ENCODE peak calls at places on chromosomes 7 and 10, in nine cellular contexts. One of them, this sample, is unnamed.

GRCh38 chr10:125772112-125772863 is 3.3 kb downstream of the MMP21 start:
- DNase-seq in hepatocyte: no peak
- DNase-seq in adrenal gland: no peak
- DNase-seq in prostate gland: no peak
- DNase-seq in Peyer's patch: no peak
- DNase-seq in uterus: no peak
- DNase-seq in PC-9: no peak
- DNase-seq in stomach: no peak
- DNase-seq in upper lobe of right lung: no peak
- DNase-seq in this sample: no peak

GRCh38 chr7:47803846-47804245 is 144.4 kb downstream of the PKD1L1 start:
- DNase-seq in hepatocyte: no peak
- DNase-seq in adrenal gland: no peak
- DNase-seq in prostate gland: no peak
- DNase-seq in Peyer's patch: no peak
- DNase-seq in uterus: no peak
- DNase-seq in PC-9: no peak
- DNase-seq in stomach: no peak
- DNase-seq in upper lobe of right lung: no peak
- DNase-seq in this sample: no peak

GRCh38 chr10:118374404-118374803 is 32.3 kb upstream of the FAM204A start:
- DNase-seq in hepatocyte: no peak
- DNase-seq in adrenal gland: no peak
- DNase-seq in prostate gland: no peak
- DNase-seq in Peyer's patch: no peak
- DNase-seq in uterus: no peak
- DNase-seq in PC-9: no peak
- DNase-seq in stomach: no peak
- DNase-seq in upper lobe of right lung: no peak
- DNase-seq in this sample: no peak

GRCh38 chr7:132430863-132431822 is 145.1 kb downstream of the PLXNA4 start:
- DNase-seq in hepatocyte: peak; percentile 50
- DNase-seq in adrenal gland: peak; percentile 71
- DNase-seq in prostate gland: no peak
- DNase-seq in Peyer's patch: peak; percentile 82
- DNase-seq in uterus: peak; percentile 59
- DNase-seq in PC-9: no peak
- DNase-seq in stomach: no peak
- DNase-seq in upper lobe of right lung: no peak
- DNase-seq in this sample: peak; percentile 72

GRCh38 chr7:91517408-91517807 is 253.2 kb downstream of the FZD1 start:
- DNase-seq in hepatocyte: no peak
- DNase-seq in adrenal gland: no peak
- DNase-seq in prostate gland: no peak
- DNase-seq in Peyer's patch: no peak
- DNase-seq in uterus: no peak
- DNase-seq in PC-9: no peak
- DNase-seq in stomach: no peak
- DNase-seq in upper lobe of right lung: no peak
- DNase-seq in this sample: no peak

GRCh38 chr10:75754096-75754495 is 322.7 kb downstream of the LRMDA start:
- DNase-seq in hepatocyte: no peak
- DNase-seq in adrenal gland: no peak
- DNase-seq in prostate gland: no peak
- DNase-seq in Peyer's patch: no peak
- DNase-seq in uterus: no peak
- DNase-seq in PC-9: no peak
- DNase-seq in stomach: no peak
- DNase-seq in upper lobe of right lung: no peak
- DNase-seq in this sample: no peak

GRCh38 chr7:76064208-76064970 is 16.5 kb downstream of the MDH2 start:
- DNase-seq in hepatocyte: no peak
- DNase-seq in adrenal gland: no peak
- DNase-seq in prostate gland: no peak
- DNase-seq in Peyer's patch: no peak
- DNase-seq in uterus: no peak
- DNase-seq in PC-9: no peak
- DNase-seq in stomach: no peak
- DNase-seq in upper lobe of right lung: no peak
- DNase-seq in this sample: no peak

GRCh38 chr7:41745451-41745850 is 42.6 kb upstream of the INHBA start:
- DNase-seq in hepatocyte: no peak
- DNase-seq in adrenal gland: no peak
- DNase-seq in prostate gland: no peak
- DNase-seq in Peyer's patch: no peak
- DNase-seq in uterus: no peak
- DNase-seq in PC-9: no peak
- DNase-seq in stomach: no peak
- DNase-seq in upper lobe of right lung: no peak
- DNase-seq in this sample: no peak

GRCh38 chr7:79968894-79969293 is 165.7 kb upstream of the GNAI1 start:
- DNase-seq in hepatocyte: no peak
- DNase-seq in adrenal gland: no peak
- DNase-seq in prostate gland: no peak
- DNase-seq in Peyer's patch: no peak
- DNase-seq in uterus: no peak
- DNase-seq in PC-9: no peak
- DNase-seq in stomach: no peak
- DNase-seq in upper lobe of right lung: no peak
- DNase-seq in this sample: no peak

GRCh38 chr10:3681642-3682554 is 103.1 kb downstream of the KLF6 start:
- DNase-seq in hepatocyte: no peak
- DNase-seq in adrenal gland: no peak
- DNase-seq in prostate gland: no peak
- DNase-seq in Peyer's patch: no peak
- DNase-seq in uterus: no peak
- DNase-seq in PC-9: no peak
- DNase-seq in stomach: no peak
- DNase-seq in upper lobe of right lung: no peak
- DNase-seq in this sample: no peak

DNA sequence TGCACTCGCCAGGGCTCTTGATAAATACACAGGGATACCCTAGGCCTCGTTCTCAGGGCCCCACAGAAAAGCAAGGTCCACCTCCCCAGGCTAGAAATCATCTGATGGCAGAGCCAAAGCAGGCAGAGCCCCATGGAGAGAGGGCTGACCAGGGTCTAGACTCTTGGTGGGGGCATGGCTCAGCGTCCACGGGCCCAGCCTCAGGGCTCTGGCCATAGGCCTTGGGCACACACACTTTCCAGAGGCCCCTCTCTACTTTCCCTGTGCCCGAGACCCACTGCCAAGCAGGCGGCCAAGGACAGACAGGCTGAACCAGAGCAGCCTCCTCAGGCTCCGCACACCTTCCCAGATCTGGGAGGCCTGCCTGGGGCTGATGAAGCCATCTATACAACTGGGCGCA is 64.8 kb downstream of the FAM53B start:
- DNase-seq in hepatocyte: no peak
- DNase-seq in adrenal gland: no peak
- DNase-seq in prostate gland: no peak
- DNase-seq in Peyer's patch: no peak
- DNase-seq in uterus: no peak
- DNase-seq in PC-9: no peak
- DNase-seq in stomach: no peak
- DNase-seq in upper lobe of right lung: no peak
- DNase-seq in this sample: no peak
- H3K4me1 ChIP-seq in hepatocyte: peaks cover 7% of the 10 kb centered on the region
- H3K4me1 ChIP-seq in adrenal gland: peaks cover 87% of the 10 kb centered on the region
- H3K4me1 ChIP-seq in prostate gland: no peaks in the 10 kb centered on the region
- H3K4me1 ChIP-seq in Peyer's patch: peaks cover 17% of the 10 kb centered on the region
- H3K4me1 ChIP-seq in uterus: no peaks in the 10 kb centered on the region
- H3K4me1 ChIP-seq in PC-9: no peaks in the 10 kb centered on the region
- H3K4me1 ChIP-seq in stomach: peaks cover 51% of the 10 kb centered on the region
- H3K4me1 ChIP-seq in upper lobe of right lung: peaks cover 72% of the 10 kb centered on the region
- H3K4me1 ChIP-seq in this sample: peaks cover 47% of the 10 kb centered on the region

GRCh38 chr10:30441974-30442606 is 8.1 kb downstream of the MAP3K8 start:
- DNase-seq in hepatocyte: no peak
- DNase-seq in adrenal gland: no peak
- DNase-seq in prostate gland: no peak
- DNase-seq in Peyer's patch: no peak
- DNase-seq in uterus: no peak
- DNase-seq in PC-9: no peak
- DNase-seq in stomach: no peak
- DNase-seq in upper lobe of right lung: no peak
- DNase-seq in this sample: no peak
- H3K4me3 ChIP-seq in hepatocyte: no peak overlapping the region
- H3K4me3 ChIP-seq in adrenal gland: no peak overlapping the region
- H3K4me3 ChIP-seq in prostate gland: no peak overlapping the region
- H3K4me3 ChIP-seq in Peyer's patch: no peak overlapping the region
- H3K4me3 ChIP-seq in uterus: no peak overlapping the region
- H3K4me3 ChIP-seq in PC-9: no peak overlapping the region
- H3K4me3 ChIP-seq in stomach: no peak overlapping the region
- H3K4me3 ChIP-seq in upper lobe of right lung: no peak overlapping the region
- H3K4me3 ChIP-seq in this sample: no peak overlapping the region

DNA sequence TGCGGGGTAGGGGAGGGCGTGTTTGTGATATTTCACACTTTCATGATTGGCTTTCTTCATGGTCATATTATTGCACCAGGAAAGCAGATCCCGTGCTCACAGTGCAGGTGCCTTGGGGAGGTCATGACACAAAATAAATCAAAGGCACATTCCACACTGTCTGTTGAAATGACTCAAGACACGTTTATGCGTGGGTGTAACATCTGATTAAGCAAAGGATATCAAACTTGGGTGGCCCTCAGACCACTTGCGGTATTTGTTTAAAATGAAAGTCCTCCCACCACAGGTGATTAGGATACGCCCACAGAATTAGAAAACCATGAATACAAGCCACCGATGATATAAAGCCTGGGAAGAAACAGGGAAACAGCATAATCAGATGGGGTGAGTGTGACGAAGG is 51.1 kb downstream of the SVIL start:
- DNase-seq in hepatocyte: no peak
- DNase-seq in adrenal gland: no peak
- DNase-seq in prostate gland: no peak
- DNase-seq in Peyer's patch: no peak
- DNase-seq in uterus: no peak
- DNase-seq in PC-9: no peak
- DNase-seq in stomach: no peak
- DNase-seq in upper lobe of right lung: no peak
- DNase-seq in this sample: no peak
- H3K4me1 ChIP-seq in hepatocyte: peaks cover 5% of the 10 kb centered on the region
- H3K4me1 ChIP-seq in adrenal gland: peaks cover 12% of the 10 kb centered on the region
- H3K4me1 ChIP-seq in prostate gland: no peaks in the 10 kb centered on the region
- H3K4me1 ChIP-seq in Peyer's patch: no peaks in the 10 kb centered on the region
- H3K4me1 ChIP-seq in uterus: no peaks in the 10 kb centered on the region
- H3K4me1 ChIP-seq in PC-9: peaks cover 37% of the 10 kb centered on the region
- H3K4me1 ChIP-seq in stomach: peaks cover 7% of the 10 kb centered on the region
- H3K4me1 ChIP-seq in upper lobe of right lung: peaks cover 3% of the 10 kb centered on the region
- H3K4me1 ChIP-seq in this sample: peaks cover 5% of the 10 kb centered on the region

DNA sequence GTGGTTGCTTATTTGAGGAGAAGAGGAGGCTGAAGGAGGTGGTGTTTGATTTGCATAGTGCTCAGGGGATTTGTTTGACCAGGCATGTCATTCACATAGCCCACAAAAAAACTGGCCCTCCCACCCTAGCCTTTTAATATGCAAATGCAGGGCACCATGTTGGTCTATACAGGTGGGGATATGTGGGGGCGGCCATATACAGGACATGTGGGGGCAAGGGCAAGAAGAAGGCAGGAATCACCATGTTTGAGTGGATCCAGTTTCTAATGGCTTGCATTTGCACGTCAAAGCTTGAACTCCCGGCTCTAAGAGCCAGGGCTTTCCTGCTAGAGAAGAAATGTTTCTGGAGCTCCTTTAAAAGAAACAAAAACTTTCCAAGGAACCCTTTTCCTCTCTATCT is 541.0 kb downstream of the ZWINT start:
- DNase-seq in hepatocyte: no peak
- DNase-seq in adrenal gland: no peak
- DNase-seq in prostate gland: no peak
- DNase-seq in Peyer's patch: no peak
- DNase-seq in uterus: no peak
- DNase-seq in PC-9: no peak
- DNase-seq in stomach: no peak
- DNase-seq in upper lobe of right lung: no peak
- DNase-seq in this sample: peak; percentile 2
- H3K4me3 ChIP-seq in hepatocyte: no peak overlapping the region
- H3K4me3 ChIP-seq in adrenal gland: no peak overlapping the region
- H3K4me3 ChIP-seq in prostate gland: no peak overlapping the region
- H3K4me3 ChIP-seq in Peyer's patch: no peak overlapping the region
- H3K4me3 ChIP-seq in uterus: no peak overlapping the region
- H3K4me3 ChIP-seq in PC-9: no peak overlapping the region
- H3K4me3 ChIP-seq in stomach: no peak overlapping the region
- H3K4me3 ChIP-seq in upper lobe of right lung: no peak overlapping the region
- H3K4me3 ChIP-seq in this sample: no peak overlapping the region

GRCh38 chr7:158810846-158811245 is 18.5 kb downstream of the ESYT2 start:
- DNase-seq in hepatocyte: no peak
- DNase-seq in adrenal gland: no peak
- DNase-seq in prostate gland: no peak
- DNase-seq in Peyer's patch: no peak
- DNase-seq in uterus: no peak
- DNase-seq in PC-9: no peak
- DNase-seq in stomach: no peak
- DNase-seq in upper lobe of right lung: no peak
- DNase-seq in this sample: no peak

GRCh38 chr7:158811461-158811860 is 17.8 kb downstream of the ESYT2 start:
- DNase-seq in hepatocyte: peak; percentile 66
- DNase-seq in adrenal gland: peak; percentile 75
- DNase-seq in prostate gland: no peak
- DNase-seq in Peyer's patch: no peak
- DNase-seq in uterus: peak; percentile 40
- DNase-seq in PC-9: peak; percentile 52
- DNase-seq in stomach: no peak
- DNase-seq in upper lobe of right lung: peak; percentile 70
- DNase-seq in this sample: no peak

GRCh38 chr7:158811894-158812293 is 17.4 kb downstream of the ESYT2 start:
- DNase-seq in hepatocyte: peak; percentile 35
- DNase-seq in adrenal gland: no peak
- DNase-seq in prostate gland: no peak
- DNase-seq in Peyer's patch: no peak
- DNase-seq in uterus: no peak
- DNase-seq in PC-9: no peak
- DNase-seq in stomach: no peak
- DNase-seq in upper lobe of right lung: no peak
- DNase-seq in this sample: peak; percentile 64

GRCh38 chr7:158814637-158815036 is 14.7 kb downstream of the ESYT2 start:
- DNase-seq in hepatocyte: no peak
- DNase-seq in adrenal gland: no peak
- DNase-seq in prostate gland: no peak
- DNase-seq in Peyer's patch: no peak
- DNase-seq in uterus: no peak
- DNase-seq in PC-9: no peak
- DNase-seq in stomach: no peak
- DNase-seq in upper lobe of right lung: no peak
- DNase-seq in this sample: no peak

GRCh38 chr7:158812684-158813083 is 16.6 kb downstream of the ESYT2 start:
- DNase-seq in hepatocyte: no peak
- DNase-seq in adrenal gland: no peak
- DNase-seq in prostate gland: no peak
- DNase-seq in Peyer's patch: peak; percentile 80
- DNase-seq in uterus: no peak
- DNase-seq in PC-9: no peak
- DNase-seq in stomach: no peak
- DNase-seq in upper lobe of right lung: no peak
- DNase-seq in this sample: no peak
- H3K4me1 ChIP-seq in hepatocyte: peaks cover 38% of the 10 kb centered on the region
- H3K4me1 ChIP-seq in adrenal gland: peaks cover 43% of the 10 kb centered on the region
- H3K4me1 ChIP-seq in prostate gland: no peaks in the 10 kb centered on the region
- H3K4me1 ChIP-seq in Peyer's patch: peaks cover 7% of the 10 kb centered on the region
- H3K4me1 ChIP-seq in uterus: peaks cover 24% of the 10 kb centered on the region
- H3K4me1 ChIP-seq in PC-9: peaks cover 61% of the 10 kb centered on the region
- H3K4me1 ChIP-seq in stomach: peaks cover 38% of the 10 kb centered on the region
- H3K4me1 ChIP-seq in upper lobe of right lung: peaks cover 49% of the 10 kb centered on the region
- H3K4me1 ChIP-seq in this sample: peaks cover 26% of the 10 kb centered on the region

This sample was measured in right cardiac atrium.